ENCODE peak calls at places on chromosomes 13 and 19, in ten cellular contexts. One of them, this sample, is unnamed.

GRCh38 chr19:36638862-36639510 is 27.7 kb downstream of the ZNF461 start:
- DNase-seq in aorta: no peak
- DNase-seq in thoracic aorta: no peak
- DNase-seq in neural progenitor cell: no peak
- DNase-seq in cardiac muscle cell: no peak
- DNase-seq in tibial nerve: no peak
- DNase-seq in lung: no peak
- DNase-seq in lower lobe of right lung: no peak
- DNase-seq in colonic mucosa: no peak
- DNase-seq in heart left ventricle: no peak
- DNase-seq in this sample: no peak

GRCh38 chr13:33233547-33233946 is 52.0 kb downstream of the STARD13 start:
- DNase-seq in aorta: no peak
- DNase-seq in thoracic aorta: no peak
- DNase-seq in neural progenitor cell: no peak
- DNase-seq in cardiac muscle cell: no peak
- DNase-seq in tibial nerve: no peak
- DNase-seq in lung: peak; percentile 68
- DNase-seq in lower lobe of right lung: peak; percentile 70
- DNase-seq in colonic mucosa: no peak
- DNase-seq in heart left ventricle: no peak
- DNase-seq in this sample: peak; percentile 76

GRCh38 chr19:42388851-42389489 is 1.1 kb downstream of the CNFN start:
- DNase-seq in aorta: no peak
- DNase-seq in thoracic aorta: no peak
- DNase-seq in neural progenitor cell: no peak
- DNase-seq in cardiac muscle cell: no peak
- DNase-seq in tibial nerve: no peak
- DNase-seq in lung: no peak
- DNase-seq in lower lobe of right lung: no peak
- DNase-seq in colonic mucosa: no peak
- DNase-seq in heart left ventricle: peak; percentile 69
- DNase-seq in this sample: no peak

GRCh38 chr13:80572867-80573266 is 231.9 kb upstream of the SPRY2 start:
- DNase-seq in aorta: no peak
- DNase-seq in thoracic aorta: no peak
- DNase-seq in neural progenitor cell: no peak
- DNase-seq in cardiac muscle cell: no peak
- DNase-seq in tibial nerve: no peak
- DNase-seq in lung: no peak
- DNase-seq in lower lobe of right lung: no peak
- DNase-seq in colonic mucosa: no peak
- DNase-seq in heart left ventricle: no peak
- DNase-seq in this sample: no peak

GRCh38 chr19:49920624-49921363 is 8.2 kb upstream of the ATF5 start:
- DNase-seq in aorta: peak; percentile 37
- DNase-seq in thoracic aorta: no peak
- DNase-seq in neural progenitor cell: no peak
- DNase-seq in cardiac muscle cell: no peak
- DNase-seq in tibial nerve: no peak
- DNase-seq in lung: no peak
- DNase-seq in lower lobe of right lung: no peak
- DNase-seq in colonic mucosa: no peak
- DNase-seq in heart left ventricle: no peak
- DNase-seq in this sample: no peak

GRCh38 chr13:97258801-97259200 is 36.7 kb downstream of the MBNL2 start:
- DNase-seq in aorta: no peak
- DNase-seq in thoracic aorta: no peak
- DNase-seq in neural progenitor cell: no peak
- DNase-seq in cardiac muscle cell: no peak
- DNase-seq in tibial nerve: no peak
- DNase-seq in lung: no peak
- DNase-seq in lower lobe of right lung: no peak
- DNase-seq in colonic mucosa: no peak
- DNase-seq in heart left ventricle: no peak
- DNase-seq in this sample: no peak

GRCh38 chr19:51547397-51548212 is 16.1 kb upstream of the SIGLEC6 start:
- DNase-seq in aorta: no peak
- DNase-seq in thoracic aorta: no peak
- DNase-seq in neural progenitor cell: no peak
- DNase-seq in cardiac muscle cell: no peak
- DNase-seq in tibial nerve: no peak
- DNase-seq in lung: no peak
- DNase-seq in lower lobe of right lung: no peak
- DNase-seq in colonic mucosa: no peak
- DNase-seq in heart left ventricle: no peak
- DNase-seq in this sample: no peak

GRCh38 chr13:66069570-66069969 is 1160.6 kb downstream of the PCDH9 start:
- DNase-seq in aorta: no peak
- DNase-seq in thoracic aorta: no peak
- DNase-seq in neural progenitor cell: no peak
- DNase-seq in cardiac muscle cell: peak; percentile 2
- DNase-seq in tibial nerve: no peak
- DNase-seq in lung: no peak
- DNase-seq in lower lobe of right lung: no peak
- DNase-seq in colonic mucosa: no peak
- DNase-seq in heart left ventricle: no peak
- DNase-seq in this sample: no peak

GRCh38 chr13:28220166-28220565 is 81.8 kb downstream of the PAN3 start:
- DNase-seq in aorta: no peak
- DNase-seq in thoracic aorta: no peak
- DNase-seq in neural progenitor cell: no peak
- DNase-seq in cardiac muscle cell: no peak
- DNase-seq in tibial nerve: no peak
- DNase-seq in lung: no peak
- DNase-seq in lower lobe of right lung: no peak
- DNase-seq in colonic mucosa: no peak
- DNase-seq in heart left ventricle: no peak
- DNase-seq in this sample: no peak

GRCh38 chr19:756232-756631 is 5.3 kb downstream of the MISP start:
- DNase-seq in aorta: no peak
- DNase-seq in thoracic aorta: no peak
- DNase-seq in neural progenitor cell: no peak
- DNase-seq in cardiac muscle cell: no peak
- DNase-seq in tibial nerve: no peak
- DNase-seq in lung: no peak
- DNase-seq in lower lobe of right lung: no peak
- DNase-seq in colonic mucosa: no peak
- DNase-seq in heart left ventricle: no peak
- DNase-seq in this sample: no peak

GRCh38 chr19:40688987-40689338 is 1.5 kb downstream of the NUMBL start:
- DNase-seq in aorta: no peak
- DNase-seq in thoracic aorta: no peak
- DNase-seq in neural progenitor cell: no peak
- DNase-seq in cardiac muscle cell: no peak
- DNase-seq in tibial nerve: no peak
- DNase-seq in lung: no peak
- DNase-seq in lower lobe of right lung: no peak
- DNase-seq in colonic mucosa: no peak
- DNase-seq in heart left ventricle: peak; percentile 7
- DNase-seq in this sample: no peak

GRCh38 chr19:40690050-40690698 is at the start of gene NUMBL:
- DNase-seq in aorta: no peak
- DNase-seq in thoracic aorta: no peak
- DNase-seq in neural progenitor cell: no peak
- DNase-seq in cardiac muscle cell: no peak
- DNase-seq in tibial nerve: no peak
- DNase-seq in lung: no peak
- DNase-seq in lower lobe of right lung: no peak
- DNase-seq in colonic mucosa: no peak
- DNase-seq in heart left ventricle: no peak
- DNase-seq in this sample: no peak

GRCh38 chr19:40688294-40688693 is 2.2 kb downstream of the NUMBL start:
- DNase-seq in aorta: no peak
- DNase-seq in thoracic aorta: no peak
- DNase-seq in neural progenitor cell: no peak
- DNase-seq in cardiac muscle cell: no peak
- DNase-seq in tibial nerve: no peak
- DNase-seq in lung: no peak
- DNase-seq in lower lobe of right lung: no peak
- DNase-seq in colonic mucosa: no peak
- DNase-seq in heart left ventricle: no peak
- DNase-seq in this sample: no peak

GRCh38 chr19:40690699-40691420 is 409 bp upstream of the NUMBL start:
- DNase-seq in aorta: peak; percentile 96
- DNase-seq in thoracic aorta: peak; percentile 89
- DNase-seq in neural progenitor cell: peak; percentile 97
- DNase-seq in cardiac muscle cell: peak; percentile 94
- DNase-seq in tibial nerve: peak; percentile 98
- DNase-seq in lung: peak; percentile 92
- DNase-seq in lower lobe of right lung: peak; percentile 96
- DNase-seq in colonic mucosa: peak; percentile 97
- DNase-seq in heart left ventricle: peak; percentile 97
- DNase-seq in this sample: peak; percentile 97

GRCh38 chr19:40689339-40690049 is 957 bp downstream of the NUMBL start:
- DNase-seq in aorta: no peak
- DNase-seq in thoracic aorta: no peak
- DNase-seq in neural progenitor cell: peak; percentile 51
- DNase-seq in cardiac muscle cell: no peak
- DNase-seq in tibial nerve: no peak
- DNase-seq in lung: no peak
- DNase-seq in lower lobe of right lung: no peak
- DNase-seq in colonic mucosa: peak; percentile 29
- DNase-seq in heart left ventricle: peak; percentile 59
- DNase-seq in this sample: peak; percentile 81
- H3K4me3 ChIP-seq in aorta: peak overlapping the region; percentile 75
- H3K4me3 ChIP-seq in thoracic aorta: peak overlapping the region; percentile 96
- H3K4me3 ChIP-seq in neural progenitor cell: peak overlapping the region; percentile 76
- H3K4me3 ChIP-seq in cardiac muscle cell: peak overlapping the region; percentile 78
- H3K4me3 ChIP-seq in tibial nerve: peak overlapping the region; percentile 100
- H3K4me3 ChIP-seq in lung: peak overlapping the region; percentile 34
- H3K4me3 ChIP-seq in lower lobe of right lung: peak overlapping the region; percentile 64
- H3K4me3 ChIP-seq in colonic mucosa: peak overlapping the region; percentile 53
- H3K4me3 ChIP-seq in heart left ventricle: peak overlapping the region; percentile 58
- H3K4me3 ChIP-seq in this sample: peak overlapping the region; percentile 90

DNA sequence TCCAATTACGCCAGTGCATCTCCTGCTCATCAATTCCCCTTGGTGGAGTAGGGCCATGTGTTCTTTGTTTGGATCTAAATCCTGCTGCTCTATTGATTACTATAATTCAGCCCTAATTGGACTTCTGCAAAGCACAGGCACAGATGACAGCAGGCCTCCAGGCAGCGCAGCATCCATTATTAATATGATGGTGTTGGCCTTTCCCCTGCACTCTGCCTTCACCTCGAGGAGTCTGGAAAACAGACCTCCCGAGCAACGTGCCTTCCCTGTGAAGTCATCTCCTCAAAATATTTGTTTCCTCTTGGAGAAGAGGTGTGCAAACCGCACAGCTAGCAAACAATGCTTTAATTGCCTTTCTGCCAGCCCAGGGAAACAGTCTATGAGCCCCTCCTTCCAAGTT is 92.5 kb downstream of the UQCRFS1 start:
- DNase-seq in aorta: no peak
- DNase-seq in thoracic aorta: no peak
- DNase-seq in neural progenitor cell: no peak
- DNase-seq in cardiac muscle cell: no peak
- DNase-seq in tibial nerve: no peak
- DNase-seq in lung: no peak
- DNase-seq in lower lobe of right lung: no peak
- DNase-seq in colonic mucosa: no peak
- DNase-seq in heart left ventricle: no peak
- DNase-seq in this sample: no peak
- H3K27ac ChIP-seq in aorta: no peak overlapping the region
- H3K27ac ChIP-seq in thoracic aorta: no peak overlapping the region
- H3K27ac ChIP-seq in neural progenitor cell: no peak overlapping the region
- H3K27ac ChIP-seq in cardiac muscle cell: no peak overlapping the region
- H3K27ac ChIP-seq in tibial nerve: no peak overlapping the region
- H3K27ac ChIP-seq in lung: no peak overlapping the region
- H3K27ac ChIP-seq in lower lobe of right lung: no peak overlapping the region
- H3K27ac ChIP-seq in colonic mucosa: no peak overlapping the region
- H3K27ac ChIP-seq in heart left ventricle: no peak overlapping the region
- H3K27ac ChIP-seq in this sample: no peak overlapping the region

DNA sequence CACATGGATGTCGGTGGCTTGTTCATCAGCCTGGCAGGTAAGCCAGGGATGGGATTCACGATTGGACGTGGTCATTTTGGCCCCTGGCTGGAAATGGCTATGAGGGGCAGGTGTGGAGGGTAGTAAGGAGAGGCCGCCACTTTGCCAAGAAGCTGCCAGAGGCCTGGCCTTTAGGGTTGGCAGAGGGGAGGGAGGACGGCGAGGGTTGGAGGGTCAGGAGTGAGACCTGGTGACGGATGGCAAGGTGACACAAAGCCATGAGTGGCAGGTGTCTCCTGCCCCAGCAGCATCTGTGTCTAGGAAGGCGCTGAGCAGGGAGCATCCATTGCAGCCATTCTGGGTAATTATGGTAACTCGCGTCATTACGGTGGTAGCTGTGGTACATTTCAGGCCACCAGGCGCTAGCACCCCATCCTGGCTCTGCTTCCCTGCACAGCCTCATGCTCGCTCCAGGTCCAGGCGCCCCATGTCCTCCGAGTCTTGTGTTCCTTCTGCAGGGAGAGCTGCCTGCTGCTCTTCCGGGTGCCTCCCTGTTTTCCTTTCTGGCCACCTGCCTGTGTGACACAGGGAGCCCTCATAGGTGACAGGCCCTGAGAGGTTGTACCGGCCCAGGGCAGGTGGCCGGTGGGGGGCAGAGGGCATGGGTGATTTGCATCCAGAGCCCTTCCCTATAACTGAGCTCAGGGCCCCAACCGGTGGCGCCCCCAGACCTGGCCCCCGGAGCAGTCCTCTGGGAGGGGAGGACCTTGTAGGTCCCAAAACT is 4.2 kb downstream of the SSBP4 start:
- DNase-seq in aorta: no peak
- DNase-seq in thoracic aorta: no peak
- DNase-seq in neural progenitor cell: no peak
- DNase-seq in cardiac muscle cell: no peak
- DNase-seq in tibial nerve: no peak
- DNase-seq in lung: no peak
- DNase-seq in lower lobe of right lung: peak; percentile 41
- DNase-seq in colonic mucosa: no peak
- DNase-seq in heart left ventricle: no peak
- DNase-seq in this sample: peak; percentile 58
- H3K4me1 ChIP-seq in aorta: no peaks in the 10 kb centered on the region
- H3K4me1 ChIP-seq in thoracic aorta: peaks cover 11% of the 10 kb centered on the region
- H3K4me1 ChIP-seq in neural progenitor cell: peaks cover 22% of the 10 kb centered on the region
- H3K4me1 ChIP-seq in cardiac muscle cell: peaks cover 18% of the 10 kb centered on the region
- H3K4me1 ChIP-seq in tibial nerve: no peaks in the 10 kb centered on the region
- H3K4me1 ChIP-seq in lung: no peaks in the 10 kb centered on the region
- H3K4me1 ChIP-seq in lower lobe of right lung: peaks cover 58% of the 10 kb centered on the region
- H3K4me1 ChIP-seq in colonic mucosa: peaks cover 15% of the 10 kb centered on the region
- H3K4me1 ChIP-seq in heart left ventricle: peaks cover 38% of the 10 kb centered on the region
- H3K4me1 ChIP-seq in this sample: peaks cover 18% of the 10 kb centered on the region

DNA sequence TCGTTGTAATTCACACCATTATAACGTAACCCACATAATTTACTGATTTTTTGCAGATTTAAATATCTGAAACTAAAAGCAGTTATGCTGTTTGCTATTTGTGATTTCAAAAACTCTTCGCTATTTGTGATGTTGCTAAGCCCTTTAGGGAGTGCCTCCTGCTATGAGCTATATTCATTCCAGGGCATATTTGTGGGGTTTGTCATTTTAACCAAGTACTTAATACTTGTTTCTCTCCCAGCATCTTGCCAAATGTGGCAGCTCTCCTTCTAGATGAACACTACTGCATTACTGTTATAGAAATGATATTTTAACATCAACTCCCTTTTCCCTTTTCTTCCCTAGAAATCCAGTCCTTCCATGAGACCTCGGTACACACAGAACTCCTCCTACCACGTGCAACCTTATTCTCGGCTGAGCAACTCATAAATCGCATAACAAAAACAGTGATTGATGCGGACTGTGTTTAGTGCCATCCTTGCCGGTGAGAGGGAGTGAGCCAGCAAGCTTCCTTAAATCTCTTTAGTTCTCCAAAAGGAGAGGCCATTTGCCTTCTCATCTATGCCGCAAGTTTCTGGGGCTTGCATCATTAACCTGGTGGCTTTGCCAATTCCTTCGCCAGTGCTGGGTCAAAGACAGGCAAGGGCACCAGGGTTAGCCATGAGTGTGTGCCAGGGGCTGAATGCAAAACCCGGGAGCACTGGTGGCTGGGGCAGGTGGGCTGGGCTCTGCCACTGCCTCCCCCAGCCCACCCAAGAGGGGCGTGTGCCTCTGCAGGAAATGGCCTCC is 33.4 kb downstream of the RFX2 start:
- DNase-seq in aorta: no peak
- DNase-seq in thoracic aorta: no peak
- DNase-seq in neural progenitor cell: no peak
- DNase-seq in cardiac muscle cell: no peak
- DNase-seq in tibial nerve: no peak
- DNase-seq in lung: no peak
- DNase-seq in lower lobe of right lung: no peak
- DNase-seq in colonic mucosa: no peak
- DNase-seq in heart left ventricle: no peak
- DNase-seq in this sample: no peak
- H3K4me3 ChIP-seq in aorta: no peak overlapping the region
- H3K4me3 ChIP-seq in thoracic aorta: peak overlapping the region; percentile 40
- H3K4me3 ChIP-seq in neural progenitor cell: no peak overlapping the region
- H3K4me3 ChIP-seq in cardiac muscle cell: no peak overlapping the region
- H3K4me3 ChIP-seq in tibial nerve: no peak overlapping the region
- H3K4me3 ChIP-seq in lung: no peak overlapping the region
- H3K4me3 ChIP-seq in lower lobe of right lung: no peak overlapping the region
- H3K4me3 ChIP-seq in colonic mucosa: no peak overlapping the region
- H3K4me3 ChIP-seq in heart left ventricle: no peak overlapping the region
- H3K4me3 ChIP-seq in this sample: no peak overlapping the region

This sample was measured in right cardiac atrium.